ENCODE peak calls at places on chromosomes 3 and 15, in five cellular contexts. One of them, this sample, is unnamed.

GRCh38 chr15:90581771-90582471 is 52.2 kb downstream of the CRTC3 start:
- DNase-seq in epithelial cell of esophagus: no peak
- DNase-seq in tibial artery: no peak
- DNase-seq in cardiac muscle cell: no peak
- DNase-seq in neural crest cell: no peak
- DNase-seq in this sample: no peak

GRCh38 chr3:134567605-134568004 is 81.7 kb downstream of the CEP63 start:
- DNase-seq in epithelial cell of esophagus: no peak
- DNase-seq in tibial artery: no peak
- DNase-seq in cardiac muscle cell: no peak
- DNase-seq in neural crest cell: no peak
- DNase-seq in this sample: no peak

GRCh38 chr3:125213946-125214542 is 1.5 kb upstream of the SLC12A8 start:
- DNase-seq in epithelial cell of esophagus: no peak
- DNase-seq in tibial artery: no peak
- DNase-seq in cardiac muscle cell: peak
- DNase-seq in neural crest cell: no peak
- DNase-seq in this sample: no peak

GRCh38 chr3:46429671-46430070 is 22.6 kb downstream of the CCRL2 start:
- DNase-seq in epithelial cell of esophagus: peak
- DNase-seq in tibial artery: no peak
- DNase-seq in cardiac muscle cell: no peak
- DNase-seq in neural crest cell: no peak
- DNase-seq in this sample: no peak

GRCh38 chr3:157081681-157082210 is 78.2 kb downstream of the CCNL1 start:
- DNase-seq in epithelial cell of esophagus: peak
- DNase-seq in tibial artery: peak
- DNase-seq in cardiac muscle cell: peak
- DNase-seq in neural crest cell: peak
- DNase-seq in this sample: peak

GRCh38 chr3:195758721-195759353 is 38.1 kb downstream of the MUC20 start:
- DNase-seq in epithelial cell of esophagus: no peak
- DNase-seq in tibial artery: no peak
- DNase-seq in cardiac muscle cell: no peak
- DNase-seq in neural crest cell: no peak
- DNase-seq in this sample: no peak

GRCh38 chr15:95646892-95647291 is 683.6 kb upstream of the NR2F2 start:
- DNase-seq in epithelial cell of esophagus: no peak
- DNase-seq in tibial artery: no peak
- DNase-seq in cardiac muscle cell: no peak
- DNase-seq in neural crest cell: no peak
- DNase-seq in this sample: no peak

GRCh38 chr3:151580592-151580991 is 119.7 kb upstream of the IGSF10 start:
- DNase-seq in epithelial cell of esophagus: peak
- DNase-seq in tibial artery: no peak
- DNase-seq in cardiac muscle cell: peak
- DNase-seq in neural crest cell: no peak
- DNase-seq in this sample: no peak

GRCh38 chr15:84702961-84703482 is 12.9 kb downstream of the SEC11A start:
- DNase-seq in epithelial cell of esophagus: no peak
- DNase-seq in tibial artery: peak
- DNase-seq in cardiac muscle cell: peak
- DNase-seq in neural crest cell: no peak
- DNase-seq in this sample: no peak

GRCh38 chr15:69576948-69577351 is 124.3 kb downstream of the RPLP1 start:
- DNase-seq in epithelial cell of esophagus: no peak
- DNase-seq in tibial artery: no peak
- DNase-seq in cardiac muscle cell: no peak
- DNase-seq in neural crest cell: no peak
- DNase-seq in this sample: no peak

GRCh38 chr3:110612045-110612444 is 459.6 kb upstream of the NECTIN3 start:
- DNase-seq in epithelial cell of esophagus: no peak
- DNase-seq in tibial artery: no peak
- DNase-seq in cardiac muscle cell: no peak
- DNase-seq in neural crest cell: no peak
- DNase-seq in this sample: no peak

GRCh38 chr3:64122476-64122875 is 99.2 kb upstream of the PSMD6 start:
- DNase-seq in epithelial cell of esophagus: no peak
- DNase-seq in tibial artery: no peak
- DNase-seq in cardiac muscle cell: no peak
- DNase-seq in neural crest cell: no peak
- DNase-seq in this sample: no peak

DNA sequence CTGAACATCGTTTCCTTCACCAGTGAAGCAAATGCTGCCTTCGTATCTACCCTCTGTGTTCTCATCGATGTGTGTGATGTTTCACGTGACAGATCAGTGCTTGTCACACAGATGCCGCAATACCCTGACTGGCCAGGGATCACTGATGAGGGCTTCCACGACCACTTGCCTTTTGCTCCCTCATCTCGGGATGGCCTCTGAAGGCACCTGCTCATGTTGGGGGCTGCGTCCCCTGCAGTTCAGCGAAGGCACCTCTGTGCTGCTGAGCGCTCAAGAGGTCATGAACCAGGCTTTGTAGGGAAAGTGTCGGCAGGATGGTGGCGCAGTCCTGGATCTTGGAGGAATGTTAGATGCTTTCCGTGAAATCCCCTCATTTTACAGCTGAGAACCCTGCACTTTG is 79.2 kb upstream of the KLF13 start:
- DNase-seq in epithelial cell of esophagus: no peak
- DNase-seq in tibial artery: no peak
- DNase-seq in cardiac muscle cell: no peak
- DNase-seq in neural crest cell: no peak
- DNase-seq in this sample: no peak
- TF ChIP-seq CTCF in epithelial cell of esophagus: no peak
- TF ChIP-seq CTCF in tibial artery: no peak
- TF ChIP-seq CTCF in cardiac muscle cell: no peak
- TF ChIP-seq CTCF in neural crest cell: no peak
- TF ChIP-seq CTCF in this sample: no peak

DNA sequence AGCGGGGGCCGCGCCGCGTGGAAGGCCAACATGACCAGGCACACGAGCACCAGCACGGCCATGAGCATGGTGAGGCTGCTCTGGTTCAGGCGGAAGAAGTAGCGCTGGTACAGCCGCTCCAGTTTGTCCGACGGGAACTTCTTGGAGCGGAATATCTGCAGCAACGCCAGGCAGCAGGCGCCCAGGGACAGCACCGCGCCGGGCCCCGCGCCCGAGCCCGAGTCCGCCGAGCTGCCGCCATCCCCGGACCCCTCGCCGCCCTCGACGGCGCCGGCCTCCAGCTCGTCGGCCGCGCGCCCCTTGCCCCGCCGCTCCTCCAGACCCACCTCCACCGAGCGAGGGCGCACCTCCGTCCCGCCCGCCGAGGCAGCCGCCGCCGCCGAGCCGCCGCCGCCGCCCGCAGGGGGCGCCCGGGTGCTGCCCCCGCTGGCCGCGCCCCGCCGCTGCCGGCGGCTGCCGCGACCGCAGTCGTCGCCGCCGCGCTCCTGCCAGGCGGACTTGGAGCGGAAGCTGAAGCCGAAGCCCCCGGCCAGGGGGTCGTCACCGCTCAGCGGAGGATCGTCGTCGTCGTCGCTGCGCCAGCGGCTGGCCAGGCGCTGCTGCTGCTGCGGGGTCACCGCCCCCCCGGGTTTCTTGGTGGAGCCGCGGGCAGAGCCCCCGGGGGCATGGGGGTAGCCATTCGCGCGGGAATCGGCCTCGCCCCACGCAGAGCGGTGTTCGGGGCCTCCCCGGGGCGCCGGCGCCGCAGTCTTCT is 964 bp downstream of the ADCY5 start:
- DNase-seq in epithelial cell of esophagus: peak
- DNase-seq in tibial artery: no peak
- DNase-seq in cardiac muscle cell: no peak
- DNase-seq in neural crest cell: peak
- DNase-seq in this sample: peak
- TF ChIP-seq CTCF in epithelial cell of esophagus: no peak
- TF ChIP-seq CTCF in tibial artery: peak
- TF ChIP-seq CTCF in cardiac muscle cell: no peak
- TF ChIP-seq CTCF in neural crest cell: peak
- TF ChIP-seq CTCF in this sample: no peak

GRCh38 chr3:52428151-52429005 is 16.5 kb downstream of the SEMA3G start:
- DNase-seq in epithelial cell of esophagus: peak
- DNase-seq in tibial artery: peak
- DNase-seq in cardiac muscle cell: peak
- DNase-seq in neural crest cell: peak
- DNase-seq in this sample: peak
- TF ChIP-seq CTCF in epithelial cell of esophagus: peak
- TF ChIP-seq CTCF in tibial artery: peak
- TF ChIP-seq CTCF in cardiac muscle cell: peak
- TF ChIP-seq CTCF in neural crest cell: peak
- TF ChIP-seq CTCF in this sample: peak

GRCh38 chr15:74036271-74037170 is 42.0 kb downstream of the PML start:
- DNase-seq in epithelial cell of esophagus: peak
- DNase-seq in tibial artery: peak
- DNase-seq in cardiac muscle cell: peak
- DNase-seq in neural crest cell: peak
- DNase-seq in this sample: peak
- TF ChIP-seq CTCF in epithelial cell of esophagus: peak
- TF ChIP-seq CTCF in tibial artery: peak
- TF ChIP-seq CTCF in cardiac muscle cell: peak
- TF ChIP-seq CTCF in neural crest cell: peak
- TF ChIP-seq CTCF in this sample: peak

GRCh38 chr15:75814794-75815193 is 28.5 kb upstream of the UBE2Q2 start:
- DNase-seq in epithelial cell of esophagus: no peak
- DNase-seq in tibial artery: no peak
- DNase-seq in cardiac muscle cell: no peak
- DNase-seq in neural crest cell: no peak
- DNase-seq in this sample: no peak
- TF ChIP-seq CTCF in epithelial cell of esophagus: no peak
- TF ChIP-seq CTCF in tibial artery: no peak
- TF ChIP-seq CTCF in cardiac muscle cell: no peak
- TF ChIP-seq CTCF in neural crest cell: no peak
- TF ChIP-seq CTCF in this sample: no peak

GRCh38 chr3:50610181-50610971 is 1.2 kb downstream of the CISH start:
- DNase-seq in epithelial cell of esophagus: no peak
- DNase-seq in tibial artery: no peak
- DNase-seq in cardiac muscle cell: peak
- DNase-seq in neural crest cell: no peak
- DNase-seq in this sample: no peak
- TF ChIP-seq CTCF in epithelial cell of esophagus: no peak
- TF ChIP-seq CTCF in tibial artery: no peak
- TF ChIP-seq CTCF in cardiac muscle cell: no peak
- TF ChIP-seq CTCF in neural crest cell: no peak
- TF ChIP-seq CTCF in this sample: no peak

GRCh38 chr3:57144952-57145351 is 20.2 kb downstream of the IL17RD start:
- DNase-seq in epithelial cell of esophagus: no peak
- DNase-seq in tibial artery: no peak
- DNase-seq in cardiac muscle cell: no peak
- DNase-seq in neural crest cell: no peak
- DNase-seq in this sample: no peak

GRCh38 chr3:57142335-57142734 is 22.8 kb downstream of the IL17RD start:
- DNase-seq in epithelial cell of esophagus: no peak
- DNase-seq in tibial artery: no peak
- DNase-seq in cardiac muscle cell: no peak
- DNase-seq in neural crest cell: no peak
- DNase-seq in this sample: no peak

GRCh38 chr3:57143886-57144459 is 21.2 kb downstream of the IL17RD start:
- DNase-seq in epithelial cell of esophagus: no peak
- DNase-seq in tibial artery: no peak
- DNase-seq in cardiac muscle cell: no peak
- DNase-seq in neural crest cell: no peak
- DNase-seq in this sample: no peak

GRCh38 chr3:57140894-57141293 is 24.3 kb downstream of the IL17RD start:
- DNase-seq in epithelial cell of esophagus: no peak
- DNase-seq in tibial artery: no peak
- DNase-seq in cardiac muscle cell: no peak
- DNase-seq in neural crest cell: no peak
- DNase-seq in this sample: no peak

GRCh38 chr3:57141719-57142118 is 23.4 kb downstream of the IL17RD start:
- DNase-seq in epithelial cell of esophagus: no peak
- DNase-seq in tibial artery: no peak
- DNase-seq in cardiac muscle cell: no peak
- DNase-seq in neural crest cell: no peak
- DNase-seq in this sample: no peak
- TF ChIP-seq CTCF in epithelial cell of esophagus: no peak
- TF ChIP-seq CTCF in tibial artery: no peak
- TF ChIP-seq CTCF in cardiac muscle cell: no peak
- TF ChIP-seq CTCF in neural crest cell: no peak
- TF ChIP-seq CTCF in this sample: no peak

This sample was measured in nephron progenitor cell.